ENCODE peak calls at places on chromosome 15, in eight cellular contexts. One of them, this sample, is unnamed. For H3K27me3 and H3K4me1, the result is how much of the 10 kb centered on the place peaks cover.

GRCh38 chr15:31840849-31841476 is 189.4 kb upstream of the CHRNA7 start:
- DNase-seq in endothelial cell of umbilical vein: no peak
- DNase-seq in NT2/D1: no peak
- DNase-seq in PC-3: peak
- DNase-seq in K562: no peak
- DNase-seq in CD8-positive, alpha-beta memory T cell: no peak
- DNase-seq in H1: no peak
- DNase-seq in heart left ventricle: peak
- DNase-seq in this sample: no peak

GRCh38 chr15:101107101-101107500 is 144.7 kb downstream of the CHSY1 start:
- DNase-seq in endothelial cell of umbilical vein: no peak
- DNase-seq in NT2/D1: no peak
- DNase-seq in PC-3: no peak
- DNase-seq in K562: no peak
- DNase-seq in CD8-positive, alpha-beta memory T cell: no peak
- DNase-seq in H1: no peak
- DNase-seq in heart left ventricle: no peak
- DNase-seq in this sample: no peak

GRCh38 chr15:48413304-48413703 is 82.1 kb downstream of the DUT start:
- DNase-seq in endothelial cell of umbilical vein: no peak
- DNase-seq in NT2/D1: no peak
- DNase-seq in PC-3: no peak
- DNase-seq in K562: no peak
- DNase-seq in CD8-positive, alpha-beta memory T cell: no peak
- DNase-seq in H1: no peak
- DNase-seq in heart left ventricle: no peak
- DNase-seq in this sample: no peak

GRCh38 chr15:40787344-40787841 is 17.6 kb downstream of the C15orf62 start:
- DNase-seq in endothelial cell of umbilical vein: peak
- DNase-seq in NT2/D1: no peak
- DNase-seq in PC-3: peak
- DNase-seq in K562: no peak
- DNase-seq in CD8-positive, alpha-beta memory T cell: no peak
- DNase-seq in H1: peak
- DNase-seq in heart left ventricle: no peak
- DNase-seq in this sample: peak

GRCh38 chr15:41523097-41523496 is 9.5 kb upstream of the LTK start:
- DNase-seq in endothelial cell of umbilical vein: no peak
- DNase-seq in NT2/D1: no peak
- DNase-seq in PC-3: no peak
- DNase-seq in K562: no peak
- DNase-seq in CD8-positive, alpha-beta memory T cell: no peak
- DNase-seq in H1: no peak
- DNase-seq in heart left ventricle: no peak
- DNase-seq in this sample: no peak

GRCh38 chr15:82699726-82700125 is 9.9 kb downstream of the AP3B2 start:
- DNase-seq in endothelial cell of umbilical vein: no peak
- DNase-seq in NT2/D1: no peak
- DNase-seq in PC-3: no peak
- DNase-seq in K562: no peak
- DNase-seq in CD8-positive, alpha-beta memory T cell: no peak
- DNase-seq in H1: no peak
- DNase-seq in heart left ventricle: no peak
- DNase-seq in this sample: no peak

GRCh38 chr15:100310511-100310910 is 31.3 kb downstream of the ADAMTS17 start:
- DNase-seq in endothelial cell of umbilical vein: no peak
- DNase-seq in NT2/D1: no peak
- DNase-seq in PC-3: no peak
- DNase-seq in K562: no peak
- DNase-seq in CD8-positive, alpha-beta memory T cell: no peak
- DNase-seq in H1: no peak
- DNase-seq in heart left ventricle: no peak
- DNase-seq in this sample: no peak

GRCh38 chr15:79615754-79616153 is 183.6 kb downstream of the MINAR1 start:
- DNase-seq in endothelial cell of umbilical vein: no peak
- DNase-seq in NT2/D1: no peak
- DNase-seq in PC-3: no peak
- DNase-seq in K562: no peak
- DNase-seq in CD8-positive, alpha-beta memory T cell: no peak
- DNase-seq in H1: no peak
- DNase-seq in heart left ventricle: no peak
- DNase-seq in this sample: no peak

GRCh38 chr15:25684521-25685215 is 178.5 kb downstream of the ATP10A start:
- DNase-seq in endothelial cell of umbilical vein: no peak
- DNase-seq in NT2/D1: no peak
- DNase-seq in PC-3: peak
- DNase-seq in K562: no peak
- DNase-seq in CD8-positive, alpha-beta memory T cell: no peak
- DNase-seq in H1: no peak
- DNase-seq in heart left ventricle: no peak
- DNase-seq in this sample: no peak

DNA sequence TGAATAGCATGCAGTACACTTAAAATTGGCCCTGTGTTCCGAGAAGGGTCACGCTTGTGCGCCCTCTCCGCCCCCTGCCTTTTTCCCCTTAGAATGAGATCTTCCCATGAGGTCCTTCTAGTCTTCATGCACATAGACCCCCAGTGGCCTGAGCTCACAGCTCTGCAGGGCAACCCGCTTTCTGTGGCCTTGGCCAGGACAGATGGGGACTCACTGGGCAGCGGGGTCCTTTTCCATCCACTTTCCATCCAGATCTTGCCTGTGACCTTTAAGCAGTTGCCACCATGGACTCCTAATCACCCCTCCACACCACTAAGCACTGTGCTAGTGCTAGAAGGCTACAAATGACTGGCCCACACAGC is 244.4 kb downstream of the UACA start:
- DNase-seq in endothelial cell of umbilical vein: no peak
- DNase-seq in NT2/D1: no peak
- DNase-seq in PC-3: no peak
- DNase-seq in K562: no peak
- DNase-seq in CD8-positive, alpha-beta memory T cell: no peak
- DNase-seq in H1: no peak
- DNase-seq in heart left ventricle: no peak
- DNase-seq in this sample: no peak
- H3K27me3 ChIP-seq in endothelial cell of umbilical vein: under half
- H3K27me3 ChIP-seq in NT2/D1: under half
- H3K27me3 ChIP-seq in PC-3: under half
- H3K27me3 ChIP-seq in K562: under half
- H3K27me3 ChIP-seq in CD8-positive, alpha-beta memory T cell: under half
- H3K27me3 ChIP-seq in H1: under half
- H3K27me3 ChIP-seq in heart left ventricle: under half
- H3K27me3 ChIP-seq in this sample: under half

DNA sequence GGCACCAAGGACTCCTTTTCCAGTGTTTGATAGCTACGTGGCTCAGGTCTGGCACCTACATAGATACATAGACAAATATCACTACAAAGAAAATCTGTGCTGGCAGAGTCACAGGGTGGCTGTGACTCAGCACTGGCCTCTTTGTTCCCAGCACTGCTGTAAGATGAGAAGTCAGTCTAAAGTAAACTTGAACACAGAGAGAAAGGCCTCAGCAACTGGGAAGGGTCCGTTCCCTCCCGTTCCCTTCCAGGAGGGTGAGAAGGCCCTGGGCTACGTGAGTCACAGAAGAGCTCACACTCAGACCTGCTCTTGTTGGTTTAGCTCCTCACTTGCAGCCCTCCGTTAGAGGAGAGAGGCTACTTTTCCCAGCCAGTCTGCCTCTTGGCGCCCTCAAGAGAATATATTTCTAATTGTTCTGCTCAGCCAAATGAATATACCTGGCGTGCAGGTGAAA is 23.1 kb downstream of the ANXA2 start:
- DNase-seq in endothelial cell of umbilical vein: peak
- DNase-seq in NT2/D1: peak
- DNase-seq in PC-3: peak
- DNase-seq in K562: no peak
- DNase-seq in CD8-positive, alpha-beta memory T cell: no peak
- DNase-seq in H1: no peak
- DNase-seq in heart left ventricle: no peak
- DNase-seq in this sample: no peak
- H3K4me1 ChIP-seq in endothelial cell of umbilical vein: half or more
- H3K4me1 ChIP-seq in NT2/D1: under half
- H3K4me1 ChIP-seq in PC-3: half or more
- H3K4me1 ChIP-seq in K562: under half
- H3K4me1 ChIP-seq in CD8-positive, alpha-beta memory T cell: under half
- H3K4me1 ChIP-seq in H1: under half
- H3K4me1 ChIP-seq in heart left ventricle: half or more
- H3K4me1 ChIP-seq in this sample: under half

GRCh38 chr15:78387678-78388077 is 47.5 kb downstream of the CRABP1 start:
- DNase-seq in endothelial cell of umbilical vein: no peak
- DNase-seq in NT2/D1: no peak
- DNase-seq in PC-3: no peak
- DNase-seq in K562: no peak
- DNase-seq in CD8-positive, alpha-beta memory T cell: no peak
- DNase-seq in H1: no peak
- DNase-seq in heart left ventricle: no peak
- DNase-seq in this sample: no peak
- H3K27me3 ChIP-seq in endothelial cell of umbilical vein: under half
- H3K27me3 ChIP-seq in NT2/D1: under half
- H3K27me3 ChIP-seq in PC-3: half or more
- H3K27me3 ChIP-seq in K562: under half
- H3K27me3 ChIP-seq in CD8-positive, alpha-beta memory T cell: under half
- H3K27me3 ChIP-seq in H1: under half
- H3K27me3 ChIP-seq in heart left ventricle: under half
- H3K27me3 ChIP-seq in this sample: under half

GRCh38 chr15:63371297-63371918 is 10.2 kb downstream of the CA12 start:
- DNase-seq in endothelial cell of umbilical vein: no peak
- DNase-seq in NT2/D1: no peak
- DNase-seq in PC-3: no peak
- DNase-seq in K562: no peak
- DNase-seq in CD8-positive, alpha-beta memory T cell: no peak
- DNase-seq in H1: no peak
- DNase-seq in heart left ventricle: no peak
- DNase-seq in this sample: no peak
- H3K4me1 ChIP-seq in endothelial cell of umbilical vein: under half
- H3K4me1 ChIP-seq in NT2/D1: under half
- H3K4me1 ChIP-seq in PC-3: under half
- H3K4me1 ChIP-seq in K562: under half
- H3K4me1 ChIP-seq in CD8-positive, alpha-beta memory T cell: under half
- H3K4me1 ChIP-seq in H1: under half
- H3K4me1 ChIP-seq in heart left ventricle: under half
- H3K4me1 ChIP-seq in this sample: under half

DNA sequence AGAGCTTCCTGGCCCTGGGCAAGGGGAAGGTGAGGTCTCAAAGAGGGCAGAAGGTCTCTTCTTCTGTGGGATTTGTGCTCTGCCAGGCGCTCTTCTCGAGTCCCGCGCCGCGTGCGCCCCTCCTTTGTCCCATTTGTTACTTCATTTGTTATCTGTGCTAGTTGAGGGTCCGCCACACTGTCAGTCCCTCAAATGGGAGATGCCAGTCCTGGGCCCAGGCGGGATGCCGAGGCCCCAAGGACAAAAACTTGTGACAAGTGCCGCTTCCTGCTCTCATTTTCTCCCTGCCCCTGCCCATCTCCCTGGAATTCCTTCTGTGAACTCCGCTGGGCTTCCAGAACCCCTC is 1.5 kb downstream of the ST8SIA2 start:
- DNase-seq in endothelial cell of umbilical vein: no peak
- DNase-seq in NT2/D1: no peak
- DNase-seq in PC-3: no peak
- DNase-seq in K562: no peak
- DNase-seq in CD8-positive, alpha-beta memory T cell: no peak
- DNase-seq in H1: no peak
- DNase-seq in heart left ventricle: no peak
- DNase-seq in this sample: no peak
- H3K27me3 ChIP-seq in endothelial cell of umbilical vein: under half
- H3K27me3 ChIP-seq in NT2/D1: under half
- H3K27me3 ChIP-seq in PC-3: half or more
- H3K27me3 ChIP-seq in K562: under half
- H3K27me3 ChIP-seq in CD8-positive, alpha-beta memory T cell: under half
- H3K27me3 ChIP-seq in H1: under half
- H3K27me3 ChIP-seq in heart left ventricle: under half
- H3K27me3 ChIP-seq in this sample: under half

GRCh38 chr15:93105510-93105909 is 16.5 kb upstream of the RGMA start:
- DNase-seq in endothelial cell of umbilical vein: no peak
- DNase-seq in NT2/D1: peak
- DNase-seq in PC-3: no peak
- DNase-seq in K562: no peak
- DNase-seq in CD8-positive, alpha-beta memory T cell: no peak
- DNase-seq in H1: no peak
- DNase-seq in heart left ventricle: no peak
- DNase-seq in this sample: no peak
- H3K4me1 ChIP-seq in endothelial cell of umbilical vein: under half
- H3K4me1 ChIP-seq in NT2/D1: under half
- H3K4me1 ChIP-seq in PC-3: under half
- H3K4me1 ChIP-seq in K562: under half
- H3K4me1 ChIP-seq in CD8-positive, alpha-beta memory T cell: under half
- H3K4me1 ChIP-seq in H1: under half
- H3K4me1 ChIP-seq in heart left ventricle: under half
- H3K4me1 ChIP-seq in this sample: under half